ENCODE peak calls at places on chromosome 11, in six cellular contexts. M, O, P, L, Y and W are unnamed samples.

GRCh38 chr11:123227763-123228488 is 32.9 kb upstream of the CLMP start:
- DNase-seq in L (no peak), M (no peak), P (no peak), Y (no peak), O (no peak), W (no peak)

GRCh38 chr11:78268516-78269410 is 80.0 kb downstream of the USP35 start:
- DNase-seq in O (no peak), L (peak; percentile 35), M (no peak), Y (no peak), P (no peak), W (no peak)

GRCh38 chr11:130219148-130219547 is 59.6 kb downstream of the ST14 start:
- DNase-seq in L (no peak), M (no peak), P (no peak), Y (no peak), O (no peak), W (no peak)

GRCh38 chr11:78210000-78210608 is 21.4 kb downstream of the USP35 start:
- DNase-seq in O (no peak), M (no peak), Y (peak; percentile 36), L (no peak), P (no peak), W (no peak)

GRCh38 chr11:116694017-116694725 is 78.6 kb downstream of the BUD13 start:
- DNase-seq in O (no peak), P (no peak), M (no peak), Y (no peak), L (no peak), W (no peak)

GRCh38 chr11:211741-212140 is 4.2 kb downstream of the RIC8A start:
- DNase-seq in Y (no peak), P (no peak), O (peak; percentile 26), L (no peak), M (no peak), W (no peak)

GRCh38 chr11:44243633-44244343 is 66.2 kb downstream of the ALX4 start:
- DNase-seq in L (peak; percentile 17), Y (no peak), P (no peak), M (peak; percentile 89), O (no peak), W (no peak)

GRCh38 chr11:62575156-62575555 is 1.5 kb upstream of the EEF1G start:
- DNase-seq in P (no peak), O (no peak), L (peak; percentile 33), Y (no peak), M (no peak), W (no peak)

GRCh38 chr11:119324124-119324665 is 7.3 kb upstream of the MCAM start:
- DNase-seq in M (no peak), O (no peak), Y (no peak), P (no peak), L (no peak), W (no peak)

GRCh38 chr11:95119361-95120060 is 29.9 kb downstream of the ENDOD1 start:
- DNase-seq in P (no peak), L (no peak), Y (no peak), M (no peak), O (no peak), W (peak; percentile 76)

GRCh38 chr11:64762916-64763803 is 3.4 kb upstream of the PYGM start:
- DNase-seq in O (no peak), M (peak; percentile 35), Y (no peak), L (no peak), P (no peak), W (peak; percentile 74)

GRCh38 chr11:65498042-65498726 is 661 bp upstream of the MALAT1 start:
- DNase-seq in Y (no peak), L (peak; percentile 75), M (peak; percentile 63), O (peak; percentile 44), P (peak; percentile 69), W (peak; percentile 52)

GRCh38 chr11:45811571-45812290 is 6.8 kb downstream of the SLC35C1 start:
- DNase-seq in O (no peak), Y (no peak), L (no peak), P (no peak), M (no peak), W (no peak)

GRCh38 chr11:120562806-120563425 is 51.4 kb downstream of the GRIK4 start:
- DNase-seq in O (no peak), M (no peak), Y (no peak), P (no peak), L (no peak), W (no peak)

GRCh38 chr11:131372243-131372930 is 2.0 kb downstream of the NTM start:
- DNase-seq in O (no peak), M (no peak), Y (no peak), P (no peak), L (no peak), W (no peak)

GRCh38 chr11:115724709-115725108 is 220.5 kb upstream of the CADM1 start:
- DNase-seq in M (no peak), P (no peak), O (no peak), Y (no peak), L (no peak), W (peak; percentile 93)

GRCh38 chr11:129992161-129992944 is 10.3 kb downstream of the PRDM10 start:
- DNase-seq in L (peak; percentile 89), Y (no peak), M (peak; percentile 36), O (no peak), P (no peak), W (peak; percentile 69)

GRCh38 chr11:123264431-123264780 is 69.4 kb upstream of the CLMP start:
- DNase-seq in L (no peak), P (no peak), Y (no peak), O (no peak), M (no peak), W (no peak)

GRCh38 chr11:84800755-84801346 is 826.3 kb downstream of the DLG2 start:
- DNase-seq in Y (no peak), O (no peak), M (peak; percentile 60), P (no peak), L (no peak), W (peak; percentile 39)

GRCh38 chr11:13718394-13718793 is 49.9 kb downstream of the FAR1 start:
- DNase-seq in Y (no peak), P (no peak), M (no peak), O (no peak), L (no peak), W (no peak)

GRCh38 chr11:3164540-3165151 is 464 bp downstream of the OSBPL5 start:
- DNase-seq in Y (peak; percentile 52), O (peak; percentile 43), M (no peak), L (no peak), P (no peak), W (no peak)

GRCh38 chr11:130052556-130052955 is 17.1 kb upstream of the APLP2 start:
- DNase-seq in P (no peak), Y (no peak), O (no peak), M (no peak), L (no peak), W (no peak)

GRCh38 chr11:119012629-119013170 is 5.4 kb downstream of the RPS25 start:
- DNase-seq in Y (no peak), M (no peak), P (no peak), O (no peak), L (no peak), W (no peak)

GRCh38 chr11:18046116-18046777 is at the start of gene TPH1:
- DNase-seq in P (peak; percentile 3), M (peak; percentile 75), Y (peak; percentile 67), O (no peak), L (peak; percentile 59), W (peak; percentile 64)

GRCh38 chr11:119602745-119603373 is 126.1 kb downstream of the NECTIN1 start:
- DNase-seq in O (no peak), Y (no peak), M (no peak), P (no peak), L (no peak), W (no peak)

GRCh38 chr11:74325649-74326645 is 14.5 kb upstream of the P4HA3 start:
- DNase-seq in P (no peak), O (peak; percentile 81), M (no peak), Y (peak; percentile 74), L (peak; percentile 92), W (no peak)

DNA sequence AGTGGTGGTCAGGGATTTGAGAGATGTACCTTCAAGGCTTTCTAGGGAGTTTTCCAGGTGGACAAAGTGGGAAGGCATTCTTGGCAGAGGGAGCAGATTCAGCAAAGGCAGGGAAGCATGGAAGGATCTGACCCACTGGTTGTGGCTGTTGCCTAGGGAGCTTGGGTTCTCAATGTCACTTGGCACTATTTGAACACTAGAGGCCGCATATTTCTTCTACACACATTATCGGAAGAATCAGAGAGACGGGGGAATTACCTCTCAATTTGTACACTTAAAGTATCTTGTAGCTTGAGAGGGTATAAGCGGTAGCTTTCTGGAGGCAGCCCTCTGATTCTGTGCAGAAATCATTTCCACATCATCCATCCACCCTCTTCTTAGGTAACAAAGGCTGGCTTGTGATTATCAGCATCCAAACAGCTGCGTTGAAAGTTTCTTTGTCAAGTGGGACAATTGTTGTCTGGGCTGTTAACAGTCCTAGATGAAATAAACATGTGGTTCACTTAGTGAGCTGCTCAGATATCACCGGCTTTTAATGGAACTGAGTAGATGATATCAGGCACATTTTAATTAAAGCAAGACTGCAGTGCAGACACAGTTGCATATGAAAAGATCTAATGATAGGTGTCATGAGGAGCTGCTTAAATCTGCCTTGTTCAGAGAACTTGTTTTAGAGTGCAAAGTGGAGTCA is 2.6 kb downstream of the NELL1 start:
- DNase-seq in P (no peak), M (peak; percentile 43), L (no peak), Y (no peak), O (no peak), W (peak; percentile 16)
- TF ChIP-seq CTCF in P (peak; percentile 55), M (peak; percentile 28), L (no peak), Y (no peak), O (peak; percentile 56), W (peak; percentile 40)

GRCh38 chr11:125570952-125571351 is 1.7 kb downstream of the EI24 start:
- DNase-seq in Y (no peak), O (no peak), L (no peak), M (no peak), P (no peak), W (no peak)
- H3K4me3 ChIP-seq in Y (no peak overlapping the region), O (no peak overlapping the region), L (no peak overlapping the region), M (no peak overlapping the region), P (peak overlapping the region; percentile 99), W (no peak overlapping the region)

DNA sequence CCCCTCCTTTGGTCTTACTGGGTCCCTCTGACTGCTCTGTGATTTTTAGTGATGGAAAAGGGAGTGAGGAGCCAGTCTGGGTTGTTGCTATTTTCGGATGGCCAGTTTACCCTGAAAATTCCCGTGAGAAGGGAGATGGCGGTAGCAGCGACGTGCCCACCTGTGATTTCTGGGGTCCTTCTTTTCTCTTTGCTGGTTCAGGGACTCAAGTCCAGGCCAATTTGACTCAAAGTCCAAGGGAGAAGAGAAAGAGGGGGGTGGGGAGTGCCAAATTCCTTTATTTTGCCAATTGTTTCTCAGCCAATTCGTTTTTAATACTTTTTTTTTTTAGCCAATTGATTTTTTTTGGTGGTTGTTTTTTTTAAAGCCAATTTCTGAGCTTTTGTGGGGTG is 7.0 kb downstream of the IGF2 start:
- DNase-seq in M (no peak), Y (no peak), L (no peak), O (no peak), P (no peak), W (no peak)
- H3K27me3 ChIP-seq in M (no peaks in the 10 kb centered on the region), Y (peaks cover 58% of the 10 kb centered on the region), L (peaks cover 1% of the 10 kb centered on the region), O (peaks cover 36% of the 10 kb centered on the region), P (no peaks in the 10 kb centered on the region), W (peaks cover 6% of the 10 kb centered on the region)

GRCh38 chr11:67468056-67468455 is 995 bp downstream of the TMEM134 start:
- DNase-seq in O (peak; percentile 78), L (peak; percentile 94), P (peak; percentile 13), M (no peak), Y (peak; percentile 84), W (peak; percentile 86)

GRCh38 chr11:67466962-67467771 is 1.9 kb downstream of the TMEM134 start:
- DNase-seq in P (peak; percentile 12), L (no peak), O (no peak), M (no peak), Y (no peak), W (no peak)

GRCh38 chr11:67470337-67471002 is 1.4 kb upstream of the TMEM134 start:
- DNase-seq in O (no peak), L (no peak), Y (no peak), M (no peak), P (peak; percentile 23), W (no peak)

GRCh38 chr11:67468509-67468834 is 579 bp downstream of the TMEM134 start:
- DNase-seq in P (no peak), Y (no peak), M (no peak), O (no peak), L (no peak), W (no peak)

GRCh38 chr11:67468835-67469811 is at the start of gene TMEM134:
- DNase-seq in Y (peak; percentile 95), L (peak; percentile 93), O (peak; percentile 96), M (peak; percentile 95), P (peak; percentile 91), W (peak; percentile 61)
- TF ChIP-seq CTCF in Y (peak; percentile 58), L (peak; percentile 66), O (peak; percentile 72), M (peak; percentile 45), P (peak; percentile 70), W (peak; percentile 55)